ENCODE peak calls at places on chromosomes 6 and 20, in six cellular contexts. J, I, R, Z, M and U are unnamed samples.

GRCh38 chr6:129598244-129599187 is 111.5 kb downstream of the ARHGAP18 start:
- DNase-seq in R (no peak), M (no peak), Z (peak; percentile 81), I (no peak), J (peak; percentile 72), U (peak; percentile 77)

GRCh38 chr6:3230275-3231212 is 3.1 kb upstream of the TUBB2B start:
- DNase-seq in Z (no peak), J (no peak), I (no peak), R (no peak), M (no peak), U (no peak)

GRCh38 chr6:116220172-116220571 is 33.7 kb downstream of the TSPYL4 start:
- DNase-seq in Z (no peak), I (no peak), R (no peak), J (no peak), M (no peak), U (no peak)

GRCh38 chr20:17530716-17531536 is at the start of gene BFSP1:
- DNase-seq in J (no peak), I (peak; percentile 8), Z (peak; percentile 69), R (peak; percentile 84), M (peak; percentile 28), U (peak; percentile 50)

GRCh38 chr6:49550413-49551125 is at the start of gene C6orf141:
- DNase-seq in I (no peak), M (no peak), Z (peak; percentile 94), R (peak; percentile 84), J (peak; percentile 70), U (peak; percentile 74)

GRCh38 chr6:69286341-69286740 is 510.5 kb downstream of the LMBRD1 start:
- DNase-seq in M (no peak), J (no peak), R (no peak), I (no peak), Z (no peak), U (no peak)

GRCh38 chr6:4776967-4777925 is 1.0 kb downstream of the CDYL start:
- DNase-seq in I (peak; percentile 15), Z (peak; percentile 54), J (no peak), R (no peak), M (peak; percentile 24), U (no peak)

GRCh38 chr6:39295538-39295937 is 18.7 kb downstream of the KCNK17 start:
- DNase-seq in I (no peak), J (no peak), Z (no peak), R (no peak), M (no peak), U (no peak)

GRCh38 chr6:124677874-124678273 is 284.4 kb upstream of the RNF217 start:
- DNase-seq in M (no peak), R (no peak), I (no peak), J (no peak), Z (no peak), U (no peak)
- TF ChIP-seq CTCF in M (no peak), R (no peak), I (no peak), J (no peak), Z (no peak), U (no peak)

DNA sequence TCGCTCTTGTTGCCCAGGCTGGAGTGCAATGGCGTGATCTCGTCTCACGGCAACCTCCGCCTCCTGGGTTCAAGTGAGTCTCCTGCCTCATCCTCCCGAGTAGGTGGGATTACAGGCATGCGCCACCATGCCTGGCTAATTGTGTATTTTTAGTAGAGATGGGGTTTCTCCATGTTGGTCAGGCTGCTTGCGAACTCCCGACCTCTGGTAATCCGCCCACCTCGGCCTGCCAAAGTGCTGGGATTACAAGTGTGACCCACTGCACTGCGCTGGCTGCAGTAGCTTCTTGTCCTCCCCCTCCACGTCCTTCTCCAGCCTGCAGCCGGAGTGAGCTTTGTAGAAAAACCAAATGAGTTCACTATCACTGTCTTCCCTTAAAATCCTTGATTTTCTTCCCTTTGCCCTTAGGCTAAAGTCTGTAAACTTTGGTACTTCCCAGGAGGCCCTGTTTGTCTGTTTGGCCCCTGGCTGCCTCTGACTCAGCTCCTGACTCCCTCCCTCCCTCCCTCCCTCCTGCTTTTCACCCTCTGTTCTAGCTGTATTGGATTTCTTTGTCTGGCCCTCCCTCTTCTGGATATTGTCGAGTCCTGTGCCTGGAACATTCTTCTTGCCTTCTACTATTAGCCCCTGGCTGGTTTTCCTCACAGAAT is 12.9 kb downstream of the PARD6B start:
- DNase-seq in R (peak; percentile 46), I (no peak), J (peak; percentile 67), Z (peak; percentile 92), M (peak; percentile 87), U (peak; percentile 96)
- H3K27ac ChIP-seq in R (peak overlapping the region; percentile 70), I (no peak overlapping the region), J (peak overlapping the region; percentile 93), Z (peak overlapping the region; percentile 67), M (peak overlapping the region; percentile 84), U (peak overlapping the region; percentile 80)

GRCh38 chr20:58630063-58630462 is 21.0 kb upstream of the STX16 start:
- DNase-seq in Z (peak; percentile 90), M (no peak), R (no peak), J (no peak), I (no peak), U (peak; percentile 86)
- TF ChIP-seq CTCF in Z (no peak), M (no peak), R (no peak), J (no peak), I (no peak), U (no peak)

GRCh38 chr20:25058797-25059486 is 1.0 kb upstream of the ACSS1 start:
- DNase-seq in R (no peak), I (no peak), M (peak; percentile 65), Z (peak; percentile 37), J (no peak), U (no peak)
- H3K27ac ChIP-seq in R (peak overlapping the region; percentile 92), I (peak overlapping the region; percentile 71), M (peak overlapping the region; percentile 94), Z (no peak overlapping the region), J (no peak overlapping the region), U (peak overlapping the region; percentile 66)

GRCh38 chr6:7719364-7719763 is 6.5 kb upstream of the BMP6 start:
- DNase-seq in R (no peak), I (no peak), J (no peak), M (no peak), Z (no peak), U (no peak)

GRCh38 chr6:7720346-7720745 is 5.6 kb upstream of the BMP6 start:
- DNase-seq in R (no peak), J (no peak), I (no peak), M (no peak), Z (no peak), U (no peak)

GRCh38 chr6:7723554-7723953 is 2.3 kb upstream of the BMP6 start:
- DNase-seq in I (no peak), M (no peak), Z (no peak), J (no peak), R (no peak), U (no peak)

GRCh38 chr6:7723041-7723447 is 2.9 kb upstream of the BMP6 start:
- DNase-seq in J (peak; percentile 85), I (peak; percentile 37), R (no peak), Z (peak; percentile 88), M (peak; percentile 85), U (peak; percentile 46)

DNA sequence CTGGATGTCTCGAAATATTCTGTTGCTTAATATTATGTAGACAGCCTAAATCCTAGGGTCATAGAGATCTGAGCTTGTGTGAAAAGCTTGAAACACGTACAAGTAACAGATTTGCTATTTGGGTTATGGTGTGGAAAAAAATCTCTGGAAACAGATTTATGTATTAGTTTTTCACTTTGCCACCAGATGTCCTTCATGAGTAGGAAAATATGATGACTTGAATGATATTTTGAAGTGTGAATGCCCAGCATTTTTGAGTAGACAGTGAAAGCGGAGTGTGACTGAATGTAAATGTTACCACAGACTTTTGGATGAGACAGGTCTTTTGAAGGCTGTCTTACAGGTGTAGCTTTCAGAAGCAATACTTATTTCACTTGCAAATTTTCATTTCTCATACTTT is 4.2 kb upstream of the BMP6 start:
- DNase-seq in I (no peak), Z (peak; percentile 66), R (no peak), M (no peak), J (peak; percentile 31), U (no peak)
- TF ChIP-seq CTCF in I (no peak), Z (peak; percentile 65), R (no peak), M (no peak), J (peak; percentile 16), U (peak; percentile 44)

GRCh38 chr6:117550078-117550600 is 52.2 kb downstream of the GOPC start:
- DNase-seq in J (no peak), I (no peak), R (no peak), Z (peak; percentile 67), M (no peak), U (no peak)

GRCh38 chr6:117546674-117547073 is 55.6 kb downstream of the GOPC start:
- DNase-seq in J (no peak), Z (no peak), I (no peak), M (no peak), R (no peak), U (no peak)

GRCh38 chr6:117549606-117550005 is 52.7 kb downstream of the GOPC start:
- DNase-seq in M (no peak), R (no peak), Z (no peak), I (no peak), J (no peak), U (no peak)

GRCh38 chr6:117548797-117549301 is 53.5 kb downstream of the GOPC start:
- DNase-seq in I (no peak), Z (peak; percentile 75), J (no peak), M (no peak), R (no peak), U (peak; percentile 80)

DNA sequence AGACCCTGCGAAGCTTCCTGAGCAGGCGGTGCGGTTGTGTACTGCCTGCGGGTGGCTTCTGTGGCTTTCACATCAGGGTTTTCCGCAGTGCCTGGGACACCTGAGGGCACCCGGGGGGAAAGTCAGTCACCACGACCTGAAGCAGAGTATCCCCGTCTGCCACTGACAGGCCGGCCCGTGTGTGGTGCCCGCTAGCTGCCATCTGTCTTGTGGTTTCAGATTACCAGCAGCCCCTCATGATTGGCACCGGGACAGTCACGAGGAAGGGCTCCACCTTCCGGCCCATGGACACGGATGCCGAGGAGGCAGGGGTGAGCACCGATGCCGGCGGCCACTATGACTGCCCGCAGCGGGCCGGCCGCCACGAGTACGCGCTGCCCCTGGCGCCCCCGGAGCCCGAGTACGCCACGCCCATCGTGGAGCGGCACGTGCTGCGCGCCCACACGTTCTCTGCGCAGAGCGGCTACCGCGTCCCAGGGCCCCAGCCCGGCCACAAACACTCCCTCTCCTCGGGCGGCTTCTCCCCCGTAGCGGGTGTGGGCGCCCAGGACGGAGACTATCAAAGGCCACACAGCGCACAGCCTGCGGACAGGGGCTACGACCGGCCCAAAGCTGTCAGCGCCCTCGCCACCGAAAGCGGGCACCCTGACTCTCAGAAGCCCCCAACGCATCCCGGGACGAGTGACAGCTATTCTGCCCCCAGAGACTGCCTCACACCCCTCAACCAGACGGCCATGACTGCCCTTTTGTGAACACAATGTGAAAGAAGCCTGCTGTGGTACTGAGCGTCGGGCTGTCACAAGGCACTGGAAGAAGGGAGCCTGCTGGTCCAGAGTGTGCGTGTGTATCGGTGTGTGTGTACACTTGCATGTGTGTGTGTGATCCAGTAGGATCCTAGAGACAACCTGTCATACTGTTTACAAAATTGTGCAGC is 54.4 kb downstream of the GOPC start:
- DNase-seq in I (peak; percentile 31), M (peak; percentile 36), R (peak; percentile 76), J (no peak), Z (no peak), U (no peak)
- H3K27ac ChIP-seq in I (peak overlapping the region; percentile 64), M (no peak overlapping the region), R (peak overlapping the region; percentile 5), J (peak overlapping the region; percentile 10), Z (peak overlapping the region; percentile 8), U (peak overlapping the region; percentile 84)